ENCODE peak calls at places on chromosomes 6 and 20, in four cellular contexts. A is tibial nerve; T is uterus; D is CD8-positive, alpha-beta T cell. Z is an unnamed sample. For H3K9me3 and H3K4me1, the result is how much of the 10 kb centered on the place peaks cover.

GRCh38 chr20:1809611-1810510 is 85.3 kb upstream of the SIRPA start:
- DNase-seq in A (no peak), T (no peak), D (no peak), Z (no peak)

GRCh38 chr6:47700051-47700450 is 1.7 kb downstream of the ADGRF4 start:
- DNase-seq in A (no peak), T (peak), D (no peak), Z (no peak)

GRCh38 chr20:62816879-62817873 is at the start of gene COL9A3:
- DNase-seq in A (no peak), T (no peak), D (no peak), Z (no peak)

GRCh38 chr6:95109212-95109611 is 468.1 kb upstream of the MANEA start:
- DNase-seq in A (no peak), T (no peak), D (no peak), Z (no peak)

GRCh38 chr6:73694711-73695411 is 1.1 kb upstream of the CD109 start:
- DNase-seq in A (no peak), T (peak), D (no peak), Z (no peak)

GRCh38 chr6:28747631-28748157 is 176.1 kb downstream of the TRIM27 start:
- DNase-seq in A (no peak), T (no peak), D (no peak), Z (no peak)

GRCh38 chr20:18511566-18511965 is 3.8 kb downstream of the SEC23B start:
- DNase-seq in A (no peak), T (no peak), D (no peak), Z (no peak)

GRCh38 chr6:118945217-118945616 is 10.3 kb upstream of the MCM9 start:
- DNase-seq in A (no peak), T (no peak), D (no peak), Z (no peak)

GRCh38 chr20:3043381-3043780 is at the start of gene GNRH2:
- DNase-seq in A (no peak), T (no peak), D (no peak), Z (no peak)

GRCh38 chr20:48298851-48299484 is 513.7 kb upstream of the SULF2 start:
- DNase-seq in A (no peak), T (peak), D (no peak), Z (no peak)

GRCh38 chr20:51447097-51447764 is 95.3 kb downstream of the NFATC2 start:
- DNase-seq in A (peak), T (peak), D (no peak), Z (peak)

GRCh38 chr6:157236040-157236725 is 87.1 kb downstream of the TMEM242 start:
- DNase-seq in A (no peak), T (no peak), D (no peak), Z (no peak)

GRCh38 chr6:98974309-98974708 is 26.6 kb upstream of the FBXL4 start:
- DNase-seq in A (no peak), T (no peak), D (no peak), Z (no peak)

GRCh38 chr20:37969949-37970855 is 63.1 kb downstream of the TTI1 start:
- DNase-seq in A (no peak), T (no peak), D (no peak), Z (no peak)

GRCh38 chr6:46734867-46735719 is at the start of gene PLA2G7:
- DNase-seq in A (no peak), T (peak), D (no peak), Z (peak)

GRCh38 chr20:49420292-49420691 is 62.2 kb downstream of the KCNB1 start:
- DNase-seq in A (no peak), T (no peak), D (no peak), Z (no peak)

GRCh38 chr20:7359739-7360138 is 580.5 kb downstream of the HAO1 start:
- DNase-seq in A (no peak), T (no peak), D (no peak), Z (no peak)

GRCh38 chr20:41213150-41213820 is 75.9 kb downstream of the PLCG1 start:
- DNase-seq in A (no peak), T (no peak), D (no peak), Z (peak)

GRCh38 chr20:38601216-38602184 is at the start of gene ARHGAP40:
- DNase-seq in A (no peak), T (no peak), D (no peak), Z (no peak)

GRCh38 chr6:136774228-136775041 is 17.8 kb downstream of the MAP3K5 start:
- DNase-seq in A (no peak), T (no peak), D (no peak), Z (no peak)

GRCh38 chr20:53652090-53652858 is 58.6 kb upstream of the ZNF217 start:
- DNase-seq in A (no peak), T (no peak), D (no peak), Z (no peak)

GRCh38 chr6:123316733-123317323 is 319.9 kb downstream of the TRDN start:
- DNase-seq in A (no peak), T (no peak), D (no peak), Z (no peak)

GRCh38 chr20:3420211-3420707 is 12.8 kb upstream of the DNAAF9 start:
- DNase-seq in A (no peak), T (no peak), D (peak), Z (no peak)

DNA sequence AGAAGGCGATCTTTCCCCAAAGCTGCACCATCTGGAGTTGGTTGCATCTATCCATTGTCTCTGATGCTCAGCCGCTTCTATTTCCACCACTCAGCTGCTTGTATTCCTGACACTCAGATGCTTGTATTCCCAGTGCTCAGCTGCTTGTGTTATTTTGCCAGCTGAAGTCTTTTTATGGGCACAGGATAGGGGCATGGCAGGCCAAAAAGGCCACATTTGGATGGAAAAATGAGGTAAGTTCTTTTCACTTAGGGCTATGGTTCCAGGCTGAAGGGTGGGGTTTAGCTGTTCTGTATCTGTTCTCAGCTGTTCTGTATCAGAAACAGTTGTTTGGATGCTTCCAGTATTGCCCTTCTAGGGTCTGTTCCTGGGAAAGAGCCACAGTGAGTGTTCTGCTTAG is 944.9 kb downstream of the QKI start:
- DNase-seq in A (no peak), T (no peak), D (no peak), Z (no peak)
- H3K9me3 ChIP-seq in A (under half), T (under half), D (under half), Z (under half)

DNA sequence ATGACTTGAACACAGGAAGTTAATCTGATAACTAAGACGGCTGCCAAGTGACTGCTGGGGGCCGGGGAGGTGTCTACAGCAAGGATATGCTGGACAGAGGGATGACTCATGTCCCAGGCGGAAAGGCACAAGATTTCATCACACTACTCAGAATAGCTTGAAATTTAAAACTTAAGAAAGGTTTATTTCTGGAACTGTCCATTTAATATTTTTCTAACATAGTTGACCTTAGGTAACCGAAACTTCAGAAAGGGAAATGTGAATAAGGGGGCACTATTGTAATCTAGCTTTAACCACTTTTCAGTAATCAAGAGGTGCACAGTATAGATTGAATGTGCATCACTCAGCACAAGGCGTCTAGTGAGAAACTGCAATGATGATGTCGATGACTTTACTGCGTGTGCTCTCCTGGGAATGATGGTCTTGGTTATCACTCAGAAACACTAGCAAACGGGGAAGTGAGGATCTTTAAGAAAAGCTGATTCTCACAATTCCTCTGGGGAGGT is 171.5 kb downstream of the QKI start:
- DNase-seq in A (peak), T (no peak), D (no peak), Z (peak)
- H3K27ac ChIP-seq in A (peak), T (no peak), D (no peak), Z (peak)

DNA sequence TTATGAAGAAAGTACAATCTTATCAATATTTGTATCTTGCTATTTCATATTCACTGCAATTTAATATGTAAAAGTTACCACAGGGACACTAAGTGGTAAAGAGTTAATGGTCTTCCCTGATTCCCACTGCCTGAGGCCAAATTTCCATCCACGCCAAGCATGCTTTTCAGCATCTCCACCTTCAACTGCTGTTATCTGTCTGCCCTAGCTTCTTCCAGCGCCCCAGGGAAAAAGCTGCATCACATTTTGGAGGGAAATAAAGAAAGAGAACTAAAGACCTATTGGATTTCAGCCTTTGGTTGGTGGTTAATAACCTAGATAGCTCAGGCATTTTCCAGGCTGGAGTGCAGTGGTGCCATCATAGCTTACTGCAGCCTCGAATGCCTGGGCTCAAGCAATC is 61.3 kb upstream of the NKX2-2 start:
- DNase-seq in A (no peak), T (no peak), D (no peak), Z (no peak)
- H3K4me1 ChIP-seq in A (under half), T (under half), D (under half), Z (under half)

DNA sequence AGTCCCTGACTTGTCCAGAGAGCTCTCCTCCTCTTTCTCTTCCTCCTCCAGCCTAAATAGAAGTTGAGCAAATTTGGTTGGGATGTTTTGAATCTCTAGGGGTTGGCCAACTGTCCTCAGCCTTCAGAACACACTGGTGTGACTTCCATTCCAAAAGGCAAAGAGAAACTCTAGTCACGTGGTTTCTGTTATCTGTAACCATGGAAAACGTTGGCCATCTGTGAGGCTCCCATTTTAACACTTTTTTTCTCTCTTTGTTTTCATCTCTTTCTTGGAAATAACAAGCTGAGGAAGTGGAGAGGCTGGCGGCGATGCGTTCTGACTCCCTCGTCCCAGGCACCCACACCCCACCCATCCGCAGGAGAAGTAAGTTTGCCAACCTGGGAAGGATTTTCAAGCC is 275.3 kb downstream of the TBC1D7 start:
- DNase-seq in A (no peak), T (no peak), D (no peak), Z (no peak)
- H3K9me3 ChIP-seq in A (under half), T (under half), D (under half), Z (under half)

Z was measured in heart right ventricle.